ENCODE peak calls at places on chromosomes 5 and 9, in four cellular contexts. C is GM12878, J is HL-60, E is K562. D is an unnamed sample.

GRCh38 chr9:5614192-5614591 is 14.7 kb upstream of the RIC1 start:
- DNase-seq in C (no peak), J (no peak), E (no peak), D (no peak)

GRCh38 chr5:178209334-178210072 is 5.2 kb downstream of the HNRNPAB start:
- DNase-seq in C (no peak), J (no peak), E (no peak), D (no peak)

GRCh38 chr5:117454716-117455212 is 880.1 kb upstream of the SEMA6A start:
- DNase-seq in C (peak; percentile 20), J (peak; percentile 17), E (peak; percentile 51), D (peak; percentile 4)

GRCh38 chr5:83255268-83255667 is 177.9 kb downstream of the XRCC4 start:
- DNase-seq in C (no peak), J (no peak), E (no peak), D (no peak)

GRCh38 chr5:95241-95980 is 3.4 kb downstream of the PLEKHG4B start:
- DNase-seq in C (no peak), J (no peak), E (no peak), D (no peak)

GRCh38 chr9:117744856-117745389 is 40.7 kb downstream of the TLR4 start:
- DNase-seq in C (no peak), J (peak; percentile 20), E (no peak), D (no peak)

GRCh38 chr9:124320062-124320973 is 62.6 kb downstream of the NEK6 start:
- DNase-seq in C (no peak), J (peak; percentile 60), E (peak; percentile 85), D (peak; percentile 75)

GRCh38 chr5:153467546-153467945 is 22.9 kb upstream of the GRIA1 start:
- DNase-seq in C (no peak), J (no peak), E (no peak), D (no peak)

GRCh38 chr9:136630662-136630992 is 32.1 kb upstream of the EGFL7 start:
- DNase-seq in C (no peak), J (no peak), E (no peak), D (no peak)

GRCh38 chr5:132065951-132066701 is 5.7 kb downstream of the IL3 start:
- DNase-seq in C (no peak), J (no peak), E (no peak), D (no peak)

GRCh38 chr9:116497081-116497480 is 190.0 kb upstream of the TRIM32 start:
- DNase-seq in C (no peak), J (no peak), E (no peak), D (no peak)

GRCh38 chr5:80220268-80220897 is 35.5 kb downstream of the SERINC5 start:
- DNase-seq in C (no peak), J (no peak), E (no peak), D (no peak)

GRCh38 chr9:135732569-135733257 is 30.7 kb downstream of the KCNT1 start:
- DNase-seq in C (no peak), J (no peak), E (no peak), D (no peak)

GRCh38 chr5:158676642-158677489 is 422.9 kb downstream of the EBF1 start:
- DNase-seq in C (no peak), J (no peak), E (peak; percentile 10), D (no peak)

GRCh38 chr9:131162886-131163285 is 37.5 kb downstream of the NUP214 start:
- DNase-seq in C (no peak), J (no peak), E (no peak), D (no peak)

GRCh38 chr5:80198399-80198798 is 57.4 kb downstream of the SERINC5 start:
- DNase-seq in C (no peak), J (no peak), E (no peak), D (no peak)

GRCh38 chr5:114018178-114018577 is 343.7 kb upstream of the KCNN2 start:
- DNase-seq in C (no peak), J (no peak), E (no peak), D (no peak)

GRCh38 chr5:140591747-140592372 is 27.2 kb downstream of the SLC35A4 start:
- DNase-seq in C (no peak), J (peak; percentile 38), E (no peak), D (no peak)

GRCh38 chr5:156051972-156052371 is 275.0 kb upstream of the SGCD start:
- DNase-seq in C (no peak), J (no peak), E (no peak), D (no peak)

GRCh38 chr5:32099486-32100035 is 74.6 kb downstream of the GOLPH3 start:
- DNase-seq in C (no peak), J (no peak), E (no peak), D (no peak)

GRCh38 chr9:112751059-112751795 is 667 bp downstream of the SNX30 start:
- DNase-seq in C (no peak), J (peak; percentile 83), E (peak; percentile 41), D (peak; percentile 61)

GRCh38 chr9:86945868-86946711 is 1.2 kb downstream of the GAS1 start:
- DNase-seq in C (no peak), J (peak; percentile 33), E (no peak), D (peak; percentile 28)

GRCh38 chr9:4739587-4740372 is 1.2 kb downstream of the AK3 start:
- DNase-seq in C (no peak), J (no peak), E (no peak), D (no peak)

GRCh38 chr5:37015795-37016666 is 139.5 kb downstream of the NIPBL start:
- DNase-seq in C (no peak), J (no peak), E (no peak), D (no peak)

GRCh38 chr9:112006361-112007020 is 109.9 kb downstream of the UGCG start:
- DNase-seq in C (no peak), J (no peak), E (no peak), D (no peak)

GRCh38 chr9:31996331-31996730 is 388.1 kb upstream of the ACO1 start:
- DNase-seq in C (no peak), J (no peak), E (no peak), D (no peak)
- TF ChIP-seq SPI1 in C (no peak), J (no peak), E (no peak), D (no peak)

GRCh38 chr5:150319484-150319790 is 16.7 kb upstream of the ARSI start:
- DNase-seq in C (no peak), J (no peak), E (no peak), D (no peak)

GRCh38 chr5:150318613-150319483 is 16.1 kb upstream of the ARSI start:
- DNase-seq in C (no peak), J (no peak), E (no peak), D (no peak)

GRCh38 chr5:150321784-150322183 is 19.1 kb upstream of the ARSI start:
- DNase-seq in C (no peak), J (no peak), E (no peak), D (no peak)

GRCh38 chr5:150321211-150321610 is 18.5 kb upstream of the ARSI start:
- DNase-seq in C (no peak), J (no peak), E (no peak), D (no peak)

DNA sequence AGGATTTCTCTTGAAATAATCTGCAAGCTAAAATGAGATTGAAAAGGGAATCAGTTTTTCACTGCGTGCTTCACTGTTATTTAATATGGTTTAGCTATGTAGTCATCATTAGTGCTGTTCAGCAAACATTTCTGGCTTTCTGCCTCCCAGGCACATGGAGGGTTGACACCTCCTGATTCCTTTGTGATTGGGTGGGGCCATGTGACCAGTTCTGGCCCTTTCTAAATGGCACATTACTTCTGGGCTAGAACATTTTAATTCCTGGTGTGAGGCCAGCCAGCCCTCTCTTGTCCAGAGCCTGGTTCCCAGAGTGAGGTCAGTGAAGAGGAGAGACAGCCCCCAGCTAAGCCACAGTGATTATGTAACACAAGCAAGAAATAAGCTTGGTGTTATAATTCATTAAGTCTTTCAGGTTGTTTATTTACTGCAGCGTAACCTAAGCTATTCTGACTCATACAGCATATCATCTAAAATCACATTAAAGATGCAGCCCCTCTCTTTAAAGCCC is 17.4 kb upstream of the ARSI start:
- DNase-seq in C (no peak), J (no peak), E (no peak), D (no peak)
- TF ChIP-seq SPI1 in C (no peak), J (no peak), E (no peak), D (no peak)

GRCh38 chr5:15850939-15851341 is 328.7 kb downstream of the MARCHF11 start:
- DNase-seq in C (no peak), J (no peak), E (no peak), D (no peak)
- TF ChIP-seq SPI1 in C (no peak), J (no peak), E (no peak), D (no peak)

GRCh38 chr5:172452398-172453205 is 1.7 kb downstream of the SH3PXD2B start:
- DNase-seq in C (no peak), J (no peak), E (no peak), D (no peak)
- TF ChIP-seq SPI1 in C (no peak), J (no peak), E (no peak), D (no peak)

GRCh38 chr9:132586830-132587483 is 4.6 kb downstream of the BARHL1 start:
- DNase-seq in C (no peak), J (no peak), E (no peak), D (no peak)
- TF ChIP-seq SPI1 in C (no peak), J (no peak), E (no peak), D (no peak)

GRCh38 chr9:128555180-128555721 is 2.9 kb downstream of the SPTAN1 start:
- DNase-seq in C (no peak), J (no peak), E (no peak), D (no peak)

GRCh38 chr9:128556915-128557634 is 4.7 kb downstream of the SPTAN1 start:
- DNase-seq in C (no peak), J (no peak), E (no peak), D (no peak)

GRCh38 chr9:128554155-128554862 is 1.9 kb downstream of the SPTAN1 start:
- DNase-seq in C (peak; percentile 27), J (no peak), E (peak; percentile 38), D (no peak)

GRCh38 chr9:128556276-128556675 is 3.9 kb downstream of the SPTAN1 start:
- DNase-seq in C (no peak), J (no peak), E (no peak), D (no peak)

DNA sequence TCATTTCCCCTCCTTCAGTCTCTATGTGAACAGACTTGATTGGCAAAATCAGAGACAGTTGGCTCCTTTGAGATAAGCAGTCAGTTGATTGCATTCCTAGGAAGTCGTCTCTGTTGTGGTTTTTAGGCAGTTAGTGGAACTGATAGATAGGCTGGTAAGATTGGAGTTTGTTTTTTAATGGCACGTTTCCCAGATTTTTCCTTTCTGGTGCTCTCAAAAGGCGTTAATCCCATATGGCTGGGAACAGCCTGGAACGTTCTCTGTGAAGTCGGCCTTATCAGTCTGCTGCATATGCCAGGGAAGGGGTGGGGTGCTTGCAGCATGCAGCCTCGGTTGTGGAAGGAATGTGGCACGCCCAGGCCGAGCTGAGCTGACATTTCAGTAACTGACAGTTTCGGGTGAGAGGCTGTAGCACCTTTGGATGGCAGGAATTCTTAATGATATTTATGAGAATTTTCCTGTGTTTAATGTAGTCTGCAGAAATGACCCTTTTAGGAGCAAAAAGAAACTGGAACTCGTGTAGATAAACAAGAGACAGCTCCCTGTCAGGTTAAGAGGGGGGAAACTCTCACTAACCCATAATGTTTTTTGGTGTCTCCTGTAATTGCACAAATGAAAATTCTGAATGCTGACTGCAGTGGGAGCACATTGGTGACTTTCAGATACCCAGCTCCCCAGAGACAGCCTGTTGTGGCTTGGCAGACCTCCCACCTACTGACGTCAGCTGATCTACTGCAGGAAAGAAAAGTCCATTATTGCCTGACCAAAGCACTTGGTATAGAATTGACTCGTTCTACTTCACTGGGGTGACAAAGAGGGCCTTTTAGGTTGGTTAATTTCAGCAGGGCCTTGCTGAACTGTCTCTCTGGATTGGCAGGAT is 6.3 kb downstream of the SPTAN1 start:
- DNase-seq in C (peak; percentile 97), J (peak; percentile 39), E (peak; percentile 93), D (peak; percentile 44)
- TF ChIP-seq SPI1 in C (no peak), J (no peak), E (no peak), D (no peak)

D was measured in GM12891.